ENCODE peak calls at places on chromosomes 7 and 10, in six cellular contexts. X is omental fat pad; Q is IMR-90; F is nephron progenitor cell; T is CD4-positive, alpha-beta T cell; C is stomach. R is an unnamed sample.

GRCh38 chr10:43265799-43266721 is 805 bp downstream of the RASGEF1A start:
- DNase-seq in X (peak), Q (no peak), F (no peak), T (peak), C (peak), R (peak)

GRCh38 chr7:149690688-149691446 is 82.5 kb downstream of the ZNF467 start:
- DNase-seq in X (no peak), Q (peak), F (peak), T (no peak), C (no peak), R (no peak)

GRCh38 chr7:94040254-94040653 is 36.1 kb upstream of the BET1 start:
- DNase-seq in X (no peak), Q (no peak), F (peak), T (no peak), C (no peak), R (no peak)

GRCh38 chr10:124670849-124671248 is 73.3 kb downstream of the FAM53B start:
- DNase-seq in X (no peak), Q (no peak), F (no peak), T (no peak), C (no peak), R (no peak)

GRCh38 chr7:150340024-150340749 is 1.2 kb downstream of the RARRES2 start:
- DNase-seq in X (no peak), Q (peak), F (peak), T (no peak), C (peak), R (peak)

GRCh38 chr7:12212051-12212485 is 974 bp downstream of the TMEM106B start:
- DNase-seq in X (no peak), Q (no peak), F (peak), T (no peak), C (no peak), R (no peak)

GRCh38 chr7:129401968-129402860 is 32.0 kb upstream of the STRIP2 start:
- DNase-seq in X (no peak), Q (no peak), F (no peak), T (no peak), C (no peak), R (no peak)

GRCh38 chr10:17028843-17029580 is 100.6 kb downstream of the CUBN start:
- DNase-seq in X (no peak), Q (no peak), F (no peak), T (no peak), C (no peak), R (no peak)

GRCh38 chr10:35855155-35855947 is 213.3 kb upstream of the FZD8 start:
- DNase-seq in X (no peak), Q (no peak), F (no peak), T (no peak), C (no peak), R (no peak)

GRCh38 chr10:37314350-37314749 is 189.0 kb downstream of the ANKRD30A start:
- DNase-seq in X (no peak), Q (no peak), F (no peak), T (no peak), C (no peak), R (no peak)

GRCh38 chr10:86594535-86594934 is 59.8 kb upstream of the OPN4 start:
- DNase-seq in X (no peak), Q (peak), F (no peak), T (no peak), C (no peak), R (no peak)

GRCh38 chr7:1535100-1535458 is 4.6 kb downstream of the MAFK start:
- DNase-seq in X (no peak), Q (no peak), F (no peak), T (no peak), C (no peak), R (no peak)

GRCh38 chr7:20647908-20648776 is 32.7 kb downstream of the ABCB5 start:
- DNase-seq in X (no peak), Q (no peak), F (peak), T (no peak), C (no peak), R (no peak)
- TF ChIP-seq CTCF in X (no peak), Q (no peak), F (peak), T (no peak), C (peak), R (peak)

DNA sequence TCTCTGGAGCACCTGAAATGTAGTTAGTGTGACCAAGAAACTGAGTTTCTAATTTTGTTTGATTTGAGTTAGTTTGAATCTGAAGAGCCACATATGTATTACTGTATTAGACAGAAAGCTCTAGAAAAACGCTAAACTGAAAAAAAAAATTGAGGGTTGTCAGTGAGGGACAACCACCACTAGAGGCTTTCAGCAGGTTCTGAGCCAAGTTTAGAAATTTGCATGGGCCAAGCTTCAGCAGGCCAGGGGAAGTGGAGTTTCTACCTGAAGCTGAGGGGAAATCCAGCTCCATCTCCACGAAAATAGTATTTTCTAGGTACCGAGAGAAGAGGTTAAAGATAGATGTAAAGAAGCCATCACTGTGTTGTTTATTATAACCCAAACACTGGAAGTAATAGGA is 77.9 kb upstream of the PLXNA4 start:
- DNase-seq in X (no peak), Q (no peak), F (no peak), T (no peak), C (no peak), R (no peak)
- TF ChIP-seq CTCF in X (no peak), Q (peak), F (peak), T (peak), C (no peak), R (peak)

GRCh38 chr10:74754397-74754796 is 72.0 kb upstream of the KAT6B start:
- DNase-seq in X (no peak), Q (peak), F (no peak), T (no peak), C (no peak), R (no peak)

GRCh38 chr10:74755273-74755672 is 71.1 kb upstream of the KAT6B start:
- DNase-seq in X (no peak), Q (no peak), F (no peak), T (no peak), C (peak), R (no peak)

GRCh38 chr10:74750848-74751274 is 75.5 kb upstream of the KAT6B start:
- DNase-seq in X (no peak), Q (no peak), F (no peak), T (no peak), C (peak), R (no peak)

GRCh38 chr10:74752371-74752990 is 73.9 kb upstream of the KAT6B start:
- DNase-seq in X (no peak), Q (no peak), F (no peak), T (no peak), C (no peak), R (no peak)

DNA sequence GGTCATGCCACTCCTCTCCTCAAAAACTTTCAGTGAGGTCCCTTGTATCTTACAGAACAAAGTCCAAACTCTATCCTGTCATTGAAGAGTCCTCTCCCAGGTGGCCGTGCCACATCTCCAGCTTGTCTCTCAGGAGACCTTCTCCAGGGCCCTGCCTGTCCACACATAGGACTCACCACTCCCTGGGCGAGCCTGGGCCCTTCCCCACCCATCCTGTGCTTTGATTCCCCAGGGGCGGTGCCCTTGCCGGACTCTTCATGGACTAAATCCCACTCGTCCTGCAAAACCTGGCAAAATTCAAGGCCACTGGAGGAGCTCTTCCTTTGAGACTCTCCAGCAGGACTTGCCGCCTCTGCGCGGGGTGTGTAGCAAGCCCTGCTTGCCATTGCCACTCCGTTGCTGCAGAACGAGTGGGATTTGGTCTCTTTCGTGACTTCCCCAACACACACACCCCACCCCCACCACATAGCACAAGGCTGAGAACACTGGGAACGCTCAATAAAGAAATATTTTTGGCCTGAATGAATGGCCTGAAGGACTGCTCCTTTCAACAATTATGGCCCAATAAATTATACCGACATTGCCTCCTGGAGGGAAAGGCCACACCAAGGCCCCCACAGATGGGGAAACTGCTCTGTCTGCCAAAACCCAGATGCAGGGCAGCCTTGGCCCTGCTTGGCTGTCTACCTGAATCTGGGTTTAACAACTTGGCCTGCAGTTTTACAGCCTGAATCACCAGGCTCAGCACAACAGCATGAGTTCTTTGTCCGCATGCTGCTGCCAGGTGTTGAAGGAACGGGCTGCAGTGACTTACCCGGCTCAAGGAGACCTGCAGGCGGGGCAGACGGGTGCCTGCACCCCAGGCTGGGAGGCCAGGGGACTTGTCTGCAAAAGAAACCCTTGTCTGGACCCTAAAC is 72.8 kb upstream of the KAT6B start:
- DNase-seq in X (no peak), Q (peak), F (peak), T (no peak), C (peak), R (no peak)
- TF ChIP-seq CTCF in X (no peak), Q (no peak), F (no peak), T (no peak), C (no peak), R (no peak)

GRCh38 chr10:20034732-20035131 is 218.5 kb downstream of the PLXDC2 start:
- DNase-seq in X (no peak), Q (no peak), F (no peak), T (no peak), C (no peak), R (no peak)

GRCh38 chr10:20029523-20029922 is 213.3 kb downstream of the PLXDC2 start:
- DNase-seq in X (no peak), Q (no peak), F (no peak), T (no peak), C (no peak), R (no peak)
- TF ChIP-seq CTCF in X (no peak), Q (no peak), F (no peak), T (no peak), C (no peak), R (no peak)

GRCh38 chr7:97499204-97499603 is 232.7 kb upstream of the TAC1 start:
- DNase-seq in X (no peak), Q (no peak), F (peak), T (no peak), C (peak), R (no peak)
- TF ChIP-seq CTCF in X (no peak), Q (peak), F (peak), T (peak), C (peak), R (peak)

GRCh38 chr10:58714436-58714835 is 201.8 kb downstream of the BICC1 start:
- DNase-seq in X (no peak), Q (no peak), F (no peak), T (no peak), C (no peak), R (no peak)

GRCh38 chr10:58712136-58712535 is 199.5 kb downstream of the BICC1 start:
- DNase-seq in X (no peak), Q (peak), F (no peak), T (no peak), C (no peak), R (no peak)

GRCh38 chr10:58715056-58715455 is 202.4 kb downstream of the BICC1 start:
- DNase-seq in X (no peak), Q (peak), F (no peak), T (no peak), C (no peak), R (no peak)

GRCh38 chr10:58718596-58718995 is 205.9 kb downstream of the BICC1 start:
- DNase-seq in X (no peak), Q (no peak), F (no peak), T (no peak), C (no peak), R (no peak)

GRCh38 chr10:58712982-58713381 is 200.3 kb downstream of the BICC1 start:
- DNase-seq in X (no peak), Q (no peak), F (no peak), T (no peak), C (no peak), R (no peak)
- TF ChIP-seq CTCF in X (no peak), Q (peak), F (no peak), T (no peak), C (no peak), R (peak)

DNA sequence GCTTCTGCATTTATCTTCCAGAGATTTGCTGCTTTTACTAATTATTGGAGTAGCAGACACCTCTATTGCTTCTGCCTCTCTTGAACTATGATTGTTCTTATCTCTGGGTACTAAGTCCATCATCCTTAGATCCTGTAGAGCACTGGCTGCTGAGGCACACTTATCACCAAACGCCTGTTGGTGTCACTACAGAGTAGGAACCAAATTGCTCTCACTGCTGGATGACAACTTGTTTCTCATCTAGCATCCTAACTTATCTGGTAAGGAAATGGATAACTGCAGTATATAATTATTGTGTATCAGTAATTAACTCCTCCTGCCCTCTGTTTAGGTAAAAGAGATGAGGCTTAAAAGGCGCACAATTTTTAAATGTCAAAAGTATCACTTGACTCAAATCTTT is 1059.4 kb downstream of the NRG3 start:
- DNase-seq in X (no peak), Q (no peak), F (no peak), T (no peak), C (no peak), R (no peak)
- TF ChIP-seq CTCF in X (no peak), Q (no peak), F (no peak), T (no peak), C (no peak), R (peak)

R was measured in progenitor cell of endocrine pancreas.